ENCODE peak calls at places on chromosomes 16 and 17, in eight cellular contexts. U, V, L, C, I, D, M and W are unnamed samples.

GRCh38 chr17:12730421-12730820 is 58.9 kb upstream of the ARHGAP44 start:
- DNase-seq in U (no peak), V (no peak), L (no peak), C (no peak), I (no peak), D (no peak), M (no peak), W (no peak)

GRCh38 chr16:64626771-64627170 is 495.1 kb downstream of the CDH11 start:
- DNase-seq in U (no peak), V (no peak), L (no peak), C (no peak), I (no peak), D (no peak), M (no peak), W (no peak)

GRCh38 chr16:1193143-1193824 is 31.8 kb downstream of the TPSG1 start:
- DNase-seq in U (no peak), V (peak), L (peak), C (no peak), I (no peak), D (peak), M (peak), W (no peak)

GRCh38 chr16:66458853-66459252 is 31.8 kb downstream of the BEAN1 start:
- DNase-seq in U (no peak), V (no peak), L (no peak), C (no peak), I (no peak), D (no peak), M (no peak), W (no peak)

GRCh38 chr16:24151482-24151939 is 104.6 kb upstream of the CACNG3 start:
- DNase-seq in U (no peak), V (no peak), L (no peak), C (no peak), I (peak), D (no peak), M (no peak), W (peak)

GRCh38 chr17:82917656-82918345 is 78.0 kb upstream of the ZNF750 start:
- DNase-seq in U (no peak), V (no peak), L (peak), C (no peak), I (peak), D (peak), M (peak), W (peak)

GRCh38 chr17:48577330-48577945 is 712 bp downstream of the HOXB4 start:
- DNase-seq in U (no peak), V (no peak), L (peak), C (no peak), I (no peak), D (no peak), M (no peak), W (peak)

GRCh38 chr17:52170963-52171572 is 12.6 kb upstream of the CA10 start:
- DNase-seq in U (no peak), V (no peak), L (peak), C (no peak), I (peak), D (peak), M (peak), W (no peak)

GRCh38 chr17:57531648-57532486 is 213.2 kb downstream of the CCDC182 start:
- DNase-seq in U (no peak), V (no peak), L (peak), C (no peak), I (no peak), D (peak), M (peak), W (no peak)

GRCh38 chr17:63399316-63399715 is 46.8 kb downstream of the CYB561 start:
- DNase-seq in U (no peak), V (no peak), L (no peak), C (no peak), I (no peak), D (peak), M (no peak), W (peak)

GRCh38 chr17:45123930-45124796 is 8.2 kb downstream of the PLCD3 start:
- DNase-seq in U (no peak), V (peak), L (peak), C (no peak), I (peak), D (peak), M (peak), W (peak)

GRCh38 chr17:72631568-72631967 is 460.9 kb downstream of the SLC39A11 start:
- DNase-seq in U (no peak), V (no peak), L (no peak), C (no peak), I (no peak), D (no peak), M (peak), W (no peak)

GRCh38 chr16:8893976-8894690 is 12.0 kb downstream of the LITAFD start:
- DNase-seq in U (no peak), V (no peak), L (no peak), C (no peak), I (no peak), D (no peak), M (no peak), W (no peak)

GRCh38 chr16:88591577-88592021 is 21.4 kb downstream of the ZC3H18 start:
- DNase-seq in U (peak), V (no peak), L (no peak), C (no peak), I (no peak), D (no peak), M (no peak), W (no peak)

GRCh38 chr17:57481901-57482300 is 225.6 kb downstream of the MSI2 start:
- DNase-seq in U (no peak), V (no peak), L (peak), C (no peak), I (no peak), D (no peak), M (no peak), W (no peak)

GRCh38 chr17:59513934-59514841 is 51.2 kb upstream of the DHX40 start:
- DNase-seq in U (no peak), V (no peak), L (peak), C (no peak), I (no peak), D (peak), M (peak), W (peak)

GRCh38 chr16:1771072-1771863 is at the start of gene NME3:
- DNase-seq in U (no peak), V (no peak), L (peak), C (no peak), I (peak), D (peak), M (peak), W (peak)

DNA sequence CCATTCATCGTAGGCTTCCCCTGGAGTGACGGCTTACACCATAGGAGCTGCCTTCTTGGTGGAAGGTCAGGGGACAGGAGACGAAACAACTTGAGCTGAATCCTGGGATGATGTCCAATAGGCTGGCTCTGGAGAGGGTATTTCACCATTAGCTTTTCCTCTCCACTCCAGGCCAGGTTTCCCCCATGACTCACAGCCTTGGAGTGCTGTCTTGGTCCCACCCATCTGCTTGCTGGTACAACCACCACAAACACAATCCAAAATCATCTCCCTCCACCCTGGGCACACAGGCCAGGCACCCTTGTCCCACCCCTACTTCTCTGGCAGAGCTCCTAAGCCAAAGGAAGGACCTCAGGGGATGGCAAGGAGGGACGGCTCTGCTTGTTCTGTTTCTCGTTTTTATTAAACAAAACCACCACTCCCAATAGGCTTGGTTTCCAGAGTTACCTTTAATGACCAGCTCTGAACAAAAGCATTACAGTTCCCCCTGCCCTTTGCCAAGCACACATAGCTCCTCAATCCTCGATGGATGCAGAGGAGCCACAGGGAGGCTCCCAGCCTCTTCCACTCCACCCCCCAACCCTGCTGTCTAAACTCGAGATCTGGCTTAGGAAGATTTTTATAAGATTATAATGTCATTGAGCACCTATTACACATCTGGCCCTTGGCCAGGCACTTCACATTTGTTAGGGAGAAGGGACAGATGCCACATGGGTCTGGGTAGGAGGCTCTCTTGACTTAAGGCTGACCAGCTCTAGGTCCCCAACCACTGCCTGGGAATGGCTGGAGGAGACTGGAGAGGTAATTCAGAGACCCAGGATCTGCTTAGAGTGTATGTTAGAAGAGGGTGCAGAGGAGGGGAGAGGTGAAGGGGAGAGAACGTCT is 13.3 kb downstream of the CAVIN1 start:
- DNase-seq in U (no peak), V (peak), L (no peak), C (no peak), I (no peak), D (no peak), M (no peak), W (peak)
- TF ChIP-seq POLR2AphosphoS5 in U (no peak), V (peak), L (no peak), C (no peak), I (no peak), D (no peak), M (no peak), W (peak)

GRCh38 chr16:50372611-50373344 is 4.0 kb upstream of the BRD7 start:
- DNase-seq in U (no peak), V (no peak), L (no peak), C (no peak), I (no peak), D (peak), M (peak), W (no peak)
- TF ChIP-seq CTCF in U (no peak), V (no peak), L (no peak), C (no peak), I (no peak), D (no peak), M (no peak), W (no peak)

DNA sequence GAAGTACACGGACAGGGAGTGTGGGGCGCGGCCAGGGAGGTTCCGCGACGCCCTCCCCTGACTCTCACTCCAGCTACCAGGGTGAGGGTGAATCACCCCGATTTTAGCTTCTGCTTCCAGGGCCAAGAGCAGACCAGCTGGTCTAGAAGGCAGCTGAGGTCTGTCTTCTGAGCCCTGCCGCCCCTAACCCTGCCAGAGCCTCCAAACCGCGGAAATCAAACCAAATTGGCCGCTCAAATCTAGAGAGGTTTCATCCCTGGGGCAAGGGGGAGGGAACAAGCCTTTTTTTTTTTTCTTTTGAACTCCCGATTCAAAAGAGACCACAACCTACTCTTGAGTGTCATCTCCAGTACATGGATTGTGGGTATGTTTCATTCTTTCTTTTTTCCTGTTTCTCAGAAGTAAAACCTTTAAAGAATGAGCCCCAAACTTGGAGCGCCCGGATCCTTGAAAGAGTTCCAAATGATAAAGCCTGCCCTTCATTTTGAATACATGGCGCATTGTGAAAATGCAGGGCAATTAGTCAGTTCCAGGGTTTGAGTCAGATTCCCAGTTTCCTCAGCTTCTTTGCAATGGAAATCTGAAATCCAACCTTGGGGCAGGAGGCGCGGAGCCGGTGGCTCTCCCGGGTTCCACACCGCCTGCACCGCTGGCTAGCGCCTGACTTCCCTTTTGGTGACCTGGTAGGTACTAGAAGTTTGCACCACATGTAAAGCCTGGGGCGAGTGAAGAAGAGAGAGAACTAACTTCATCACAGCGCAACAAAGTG is 16.5 kb upstream of the ZFHX3 start:
- DNase-seq in U (no peak), V (no peak), L (peak), C (no peak), I (peak), D (peak), M (no peak), W (peak)
- H3K4me2 ChIP-seq in U (no peak), V (no peak), L (no peak), C (peak), I (peak), D (no peak), M (no peak), W (peak)

DNA sequence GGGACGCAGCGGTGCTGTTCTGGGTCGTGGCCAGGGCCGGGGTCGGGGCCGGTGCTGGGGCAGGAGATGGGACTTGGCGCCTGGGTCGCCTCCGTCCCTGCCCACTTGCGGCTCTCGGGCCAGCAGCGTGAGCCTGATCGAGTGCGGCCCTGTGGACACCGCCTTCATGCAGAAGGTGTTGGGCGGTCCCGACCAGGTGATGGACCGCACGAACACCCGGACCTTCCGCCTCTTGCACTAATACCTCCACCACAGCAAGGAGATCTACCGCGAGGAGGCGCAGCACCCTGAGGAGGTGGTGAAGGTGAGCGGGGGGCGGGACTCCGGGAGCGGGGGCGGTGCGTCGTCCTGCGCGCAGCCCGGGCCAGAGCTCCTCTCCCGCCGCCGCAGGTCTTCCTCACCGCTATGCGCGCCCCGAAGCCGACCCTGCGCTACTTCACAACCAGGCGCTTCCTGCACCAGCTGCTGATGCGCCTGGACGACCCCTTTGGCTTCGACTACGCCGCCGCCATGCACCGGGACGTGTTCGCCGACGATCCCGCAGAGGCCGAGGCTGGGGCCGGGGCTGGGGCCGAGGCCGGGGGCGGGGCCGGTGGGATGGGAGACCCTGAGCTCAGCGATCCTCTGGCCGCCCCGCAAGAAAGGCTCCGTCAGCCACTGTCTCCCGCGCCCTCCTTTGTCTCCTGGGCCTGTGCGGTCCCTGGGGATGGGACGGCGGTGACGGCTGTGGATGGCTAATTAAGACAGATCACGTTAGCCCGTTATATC is 4.5 kb upstream of the HSD17B1 start:
- DNase-seq in U (no peak), V (no peak), L (no peak), C (peak), I (peak), D (peak), M (no peak), W (peak)
- TF ChIP-seq POLR2AphosphoS5 in U (no peak), V (no peak), L (no peak), C (peak), I (peak), D (no peak), M (no peak), W (no peak)

GRCh38 chr17:29593546-29594440 is 861 bp downstream of the ANKRD13B start:
- DNase-seq in U (no peak), V (no peak), L (peak), C (no peak), I (peak), D (no peak), M (no peak), W (no peak)
- TF ChIP-seq CTCF in U (peak), V (peak), L (peak), C (peak), I (peak), D (peak), M (peak), W (peak)

GRCh38 chr16:73163238-73163795 is 115.4 kb upstream of the ZFHX3 start:
- DNase-seq in U (no peak), V (no peak), L (no peak), C (no peak), I (no peak), D (no peak), M (peak), W (peak)

GRCh38 chr16:73161977-73162376 is 114.0 kb upstream of the ZFHX3 start:
- DNase-seq in U (no peak), V (no peak), L (no peak), C (no peak), I (no peak), D (no peak), M (peak), W (no peak)

GRCh38 chr16:73152731-73153130 is 104.8 kb upstream of the ZFHX3 start:
- DNase-seq in U (no peak), V (no peak), L (no peak), C (peak), I (peak), D (peak), M (peak), W (no peak)

GRCh38 chr16:73154063-73154870 is 106.3 kb upstream of the ZFHX3 start:
- DNase-seq in U (no peak), V (no peak), L (no peak), C (no peak), I (no peak), D (no peak), M (no peak), W (peak)

GRCh38 chr16:73157861-73158260 is 109.9 kb upstream of the ZFHX3 start:
- DNase-seq in U (no peak), V (no peak), L (no peak), C (no peak), I (no peak), D (no peak), M (no peak), W (no peak)
- H3K4me2 ChIP-seq in U (no peak), V (no peak), L (no peak), C (no peak), I (no peak), D (no peak), M (no peak), W (no peak)

GRCh38 chr17:17496189-17497064 is at the start of gene RASD1:
- DNase-seq in U (no peak), V (no peak), L (peak), C (no peak), I (peak), D (peak), M (peak), W (peak)
- TF ChIP-seq POLR2AphosphoS5 in U (no peak), V (no peak), L (no peak), C (peak), I (peak), D (peak), M (peak), W (peak)

DNA sequence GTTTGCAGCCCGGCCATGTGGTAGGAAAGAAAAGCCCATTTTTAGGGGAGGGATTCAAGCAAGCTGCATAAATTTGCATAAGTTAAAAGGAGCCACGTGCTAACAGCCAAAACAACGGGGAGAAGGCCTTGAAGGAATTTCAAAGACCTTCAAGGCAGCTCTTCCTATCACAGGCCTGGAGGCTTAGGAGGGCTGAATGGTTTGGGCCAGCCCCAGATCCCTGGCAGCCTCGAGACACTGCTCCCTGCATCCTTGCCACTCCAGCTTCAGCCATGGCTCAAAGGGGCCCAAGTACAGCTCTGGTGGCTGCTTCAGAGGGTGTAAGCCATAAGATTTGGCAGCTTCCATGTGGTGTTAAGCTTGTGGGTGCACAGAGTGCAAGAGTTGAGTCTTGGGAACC is 22.6 kb downstream of the PRDM7 start:
- DNase-seq in U (no peak), V (no peak), L (no peak), C (no peak), I (no peak), D (no peak), M (no peak), W (no peak)
- TF ChIP-seq CTCF in U (no peak), V (no peak), L (no peak), C (no peak), I (no peak), D (no peak), M (no peak), W (no peak)

DNA sequence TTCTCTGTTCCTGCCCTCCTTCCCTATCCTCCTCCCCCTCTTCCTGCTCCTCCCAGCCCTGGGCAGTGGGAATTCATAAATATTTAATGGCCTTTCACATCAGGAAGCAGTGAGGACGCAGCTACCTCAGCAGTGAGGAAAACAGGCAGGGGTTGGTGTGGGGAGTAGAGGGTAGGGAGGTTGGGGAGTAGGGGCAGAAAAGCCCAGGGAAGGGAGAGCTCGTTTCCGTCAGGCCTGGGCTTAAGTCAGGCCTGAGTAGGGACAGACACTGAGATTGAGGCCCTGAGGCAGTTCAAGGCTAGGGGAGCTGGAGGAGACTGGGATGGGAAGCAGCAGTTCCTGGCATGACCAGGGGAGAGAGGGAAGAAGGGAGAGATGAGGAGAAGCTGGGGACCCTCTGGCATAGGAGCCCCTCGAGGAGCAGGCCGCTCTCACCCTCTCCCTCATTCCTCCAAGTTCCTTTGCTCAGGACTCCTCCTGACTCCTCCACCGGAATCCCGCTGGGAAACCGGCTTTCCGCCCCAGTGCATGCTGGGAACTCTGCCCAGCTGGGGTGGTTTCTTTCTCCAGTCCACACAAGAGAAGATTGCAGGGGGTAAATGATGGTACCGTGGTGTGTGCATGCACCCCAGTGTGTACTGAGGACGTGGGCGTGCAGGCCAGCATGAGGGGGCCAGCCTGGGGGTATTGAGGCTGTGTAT is 6.2 kb downstream of the SAMD14 start:
- DNase-seq in U (no peak), V (no peak), L (no peak), C (no peak), I (peak), D (peak), M (no peak), W (no peak)
- H3K4me2 ChIP-seq in U (no peak), V (peak), L (peak), C (peak), I (peak), D (no peak), M (peak), W (no peak)